ENCODE peak calls at places on chromosome 11, in eight cellular contexts. R is mammary epithelial cell, H is type B pancreatic cell, Z is glutamatergic neuron, L is Caco-2, C is Calu3, X is fibroblast of pulmonary artery, J is lower lobe of right lung. D is an unnamed sample.
A peak's percentile ranks its signal among the peaks of the same experiment; 100 is the strongest.

GRCh38 chr11:68581439-68581838 is 102.9 kb upstream of the GAL start:
- DNase-seq in C (no peak), H (no peak), J (peak; percentile 64), X (no peak), Z (no peak), L (no peak), R (no peak), D (no peak)

GRCh38 chr11:69912161-69912910 is 93.1 kb upstream of the FGF3 start:
- DNase-seq in H (no peak), Z (peak; percentile 15), X (no peak), L (peak; percentile 43), C (no peak), R (no peak), J (peak; percentile 39), D (no peak)

GRCh38 chr11:66262696-66263095 is 5.7 kb upstream of the RAB1B start:
- DNase-seq in R (no peak), Z (no peak), J (no peak), X (no peak), L (no peak), C (no peak), H (no peak), D (no peak)

GRCh38 chr11:65787649-65788622 is 1.1 kb downstream of the OVOL1 start:
- DNase-seq in H (no peak), Z (no peak), X (no peak), J (no peak), C (peak; percentile 33), L (peak; percentile 71), R (no peak), D (peak; percentile 40)

GRCh38 chr11:22795914-22796313 is 33.7 kb downstream of the SVIP start:
- DNase-seq in J (no peak), R (no peak), C (no peak), Z (no peak), L (no peak), X (peak; percentile 10), H (no peak), D (no peak)

GRCh38 chr11:8870461-8871282 is 40.3 kb upstream of the AKIP1 start:
- DNase-seq in X (peak; percentile 77), H (peak; percentile 83), R (peak; percentile 74), Z (peak; percentile 69), C (peak; percentile 65), L (peak; percentile 82), J (peak; percentile 84), D (peak; percentile 38)

GRCh38 chr11:59188954-59189353 is 17.0 kb downstream of the DTX4 start:
- DNase-seq in R (no peak), Z (no peak), X (no peak), L (no peak), J (no peak), H (no peak), C (no peak), D (no peak)

GRCh38 chr11:128587415-128587814 is at the start of gene ETS1:
- DNase-seq in Z (no peak), X (no peak), H (no peak), J (no peak), C (no peak), R (peak; percentile 36), L (no peak), D (no peak)

GRCh38 chr11:79308429-79308828 is 132.4 kb downstream of the TENM4 start:
- DNase-seq in C (no peak), L (no peak), R (no peak), H (no peak), Z (no peak), X (no peak), J (no peak), D (no peak)

GRCh38 chr11:114019574-114019973 is 39.9 kb upstream of the ZBTB16 start:
- DNase-seq in H (no peak), J (no peak), C (no peak), Z (no peak), R (no peak), L (no peak), X (no peak), D (no peak)

GRCh38 chr11:71322192-71322735 is 69.9 kb upstream of the SHANK2 start:
- DNase-seq in R (no peak), Z (no peak), C (no peak), X (no peak), H (no peak), L (peak; percentile 35), J (no peak), D (no peak)

GRCh38 chr11:86673055-86673843 is 833 bp upstream of the ME3 start:
- DNase-seq in C (no peak), Z (no peak), X (no peak), H (no peak), L (no peak), J (no peak), R (no peak), D (no peak)

GRCh38 chr11:75238595-75239245 is 1.9 kb upstream of the TPBGL start:
- DNase-seq in R (no peak), Z (no peak), J (no peak), H (no peak), X (no peak), L (no peak), C (no peak), D (no peak)

GRCh38 chr11:106493751-106494150 is 416.3 kb downstream of the AASDHPPT start:
- DNase-seq in L (no peak), Z (no peak), J (no peak), C (no peak), X (peak; percentile 30), H (no peak), R (no peak), D (no peak)

GRCh38 chr11:57205046-57205671 is 23.4 kb downstream of the LRRC55 start:
- DNase-seq in X (peak; percentile 33), J (no peak), H (no peak), C (no peak), Z (no peak), R (peak; percentile 39), L (no peak), D (no peak)

GRCh38 chr11:64285885-64286800 is 495 bp downstream of the GPR137 start:
- DNase-seq in X (no peak), C (peak; percentile 56), R (no peak), Z (no peak), J (no peak), H (no peak), L (peak; percentile 49), D (no peak)
- TF ChIP-seq CTCF in X (peak; percentile 2), C (no peak), R (peak; percentile 32), Z (no peak), J (no peak), H (no peak), L (no peak), D (no peak)

GRCh38 chr11:103659138-103659734 is 377.2 kb upstream of the DDI1 start:
- DNase-seq in X (no peak), H (no peak), L (peak; percentile 53), C (peak; percentile 6), R (peak; percentile 19), J (no peak), Z (no peak), D (no peak)
- TF ChIP-seq CTCF in X (peak; percentile 42), H (peak; percentile 36), L (peak; percentile 76), C (no peak), R (peak; percentile 46), J (no peak), Z (peak; percentile 65), D (no peak)

GRCh38 chr11:126123686-126124085 is 61.0 kb upstream of the CDON start:
- DNase-seq in J (no peak), C (no peak), R (no peak), L (no peak), H (no peak), Z (no peak), X (no peak), D (no peak)
- TF ChIP-seq CTCF in J (no peak), C (no peak), R (no peak), L (no peak), H (no peak), Z (no peak), X (no peak), D (no peak)

DNA sequence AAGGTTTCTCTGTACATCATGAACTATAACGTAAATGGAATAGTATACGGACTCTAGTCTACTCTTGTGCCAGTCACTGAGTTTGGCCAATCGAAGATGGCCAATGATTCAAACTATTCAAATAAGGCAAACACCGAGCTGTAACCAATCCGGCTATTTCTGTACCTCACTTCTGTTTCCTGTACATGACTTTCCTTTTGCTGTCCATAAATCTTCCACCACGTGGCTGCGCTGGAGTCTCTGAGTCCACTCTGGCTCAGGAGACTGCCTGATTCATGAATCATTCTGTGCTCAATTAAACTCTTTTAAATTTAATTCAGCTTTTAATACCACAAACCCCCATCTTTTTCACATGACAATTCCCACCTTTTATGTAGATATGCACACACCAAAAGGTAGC is 1.5 kb upstream of the JAML start:
- DNase-seq in X (no peak), Z (no peak), R (no peak), L (no peak), J (peak; percentile 54), H (no peak), C (no peak), D (no peak)
- TF ChIP-seq CTCF in X (no peak), Z (no peak), R (no peak), L (no peak), J (no peak), H (no peak), C (no peak), D (no peak)

DNA sequence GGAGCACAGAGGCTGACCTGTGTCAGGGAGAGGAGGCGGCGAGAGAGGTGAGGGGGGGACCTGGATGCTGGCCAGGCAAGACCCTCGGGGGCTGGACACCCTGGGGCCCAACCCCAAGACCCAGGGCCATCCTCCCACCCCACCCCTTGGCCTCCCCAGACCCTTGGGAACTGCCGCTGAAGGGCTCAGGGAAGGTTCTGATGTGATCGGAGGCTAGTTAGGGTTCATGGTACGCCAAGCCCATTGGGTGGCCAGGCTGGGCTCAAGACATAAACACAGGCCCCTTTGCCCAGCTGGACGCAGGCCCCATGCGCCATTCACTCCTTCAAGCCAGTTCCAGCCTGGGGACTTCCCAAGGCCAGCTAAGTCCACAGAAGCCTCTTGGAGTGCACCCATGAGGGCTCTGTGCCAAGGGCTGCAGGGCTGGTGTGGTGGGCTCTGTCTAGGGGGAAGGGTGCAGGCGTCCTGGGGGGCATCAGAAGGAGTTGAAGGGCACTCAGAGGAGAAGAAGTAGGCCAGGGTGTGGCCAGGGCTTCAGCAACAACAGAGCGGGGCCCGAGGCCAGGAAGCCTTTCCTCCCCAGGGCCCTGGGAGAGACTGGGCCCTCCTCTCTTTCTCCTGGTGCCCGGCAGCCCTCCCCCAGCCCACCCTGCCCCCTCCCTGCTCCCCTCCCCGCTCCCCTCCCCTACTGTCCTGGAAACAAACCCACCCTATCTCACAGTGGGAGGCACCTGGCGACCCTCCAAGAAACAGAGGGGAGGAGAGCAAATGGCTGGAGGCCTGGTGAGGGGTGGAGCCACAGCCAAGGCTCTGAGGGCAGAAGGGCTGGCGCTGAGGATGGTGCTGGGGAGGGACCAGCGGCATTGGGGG is 12.9 kb downstream of the TSPAN32 start:
- DNase-seq in C (no peak), Z (no peak), X (peak; percentile 96), J (peak; percentile 81), H (no peak), L (no peak), R (no peak), D (no peak)
- TF ChIP-seq CTCF in C (no peak), Z (no peak), X (no peak), J (no peak), H (no peak), L (no peak), R (no peak), D (no peak)

DNA sequence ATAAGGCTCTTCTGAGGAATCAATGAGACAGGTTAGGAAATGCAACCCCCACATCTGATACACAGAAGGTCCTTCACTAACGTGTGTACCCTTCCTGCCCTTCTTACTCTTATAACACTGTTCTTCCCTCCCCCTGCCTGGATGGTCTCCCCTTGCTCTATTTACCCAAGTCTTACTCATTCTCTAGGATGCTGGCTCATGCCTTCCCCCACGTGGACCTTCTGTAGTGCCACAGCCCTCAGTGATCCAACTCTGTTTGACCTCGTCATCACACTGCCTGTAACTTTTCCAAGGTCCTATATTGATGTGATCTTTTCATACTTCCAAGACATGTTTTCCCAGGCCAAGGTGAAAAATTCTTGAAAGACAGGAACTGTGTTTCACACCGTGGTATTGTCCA is 79.8 kb downstream of the C11orf58 start:
- DNase-seq in X (no peak), H (no peak), L (no peak), J (no peak), C (peak; percentile 34), Z (no peak), R (no peak), D (no peak)
- TF ChIP-seq CTCF in X (no peak), H (no peak), L (no peak), J (no peak), C (no peak), Z (no peak), R (no peak), D (no peak)

D was measured in progenitor cell of endocrine pancreas.